ENCODE peak calls at places on chromosome 21, in nine cellular contexts. E is activated gamma-delta T cell, I is natural killer cell, N is GM10248, H is AG10803, K is K562, O is cardiac muscle cell, Z is small intestine, F is NCI-H2171 treated with DMSO at 0.1 percent for 48 hours. W is an unnamed sample.

GRCh38 chr21:31132574-31133242 is 94.4 kb upstream of the KRTAP19-8 start:
- DNase-seq in Z (peak), H (peak), O (no peak), E (no peak), N (no peak), F (no peak), K (no peak), I (no peak), W (no peak)

GRCh38 chr21:15801352-15801863 is 71.6 kb downstream of the USP25 start:
- DNase-seq in I (no peak), Z (no peak), O (no peak), K (no peak), F (no peak), E (no peak), N (no peak), H (no peak), W (no peak)

GRCh38 chr21:43591468-43592050 is 67.7 kb downstream of the HSF2BP start:
- DNase-seq in Z (no peak), H (no peak), O (no peak), K (peak), N (no peak), I (no peak), E (no peak), F (no peak), W (no peak)

GRCh38 chr21:41752231-41752681 is 14.6 kb downstream of the RIPK4 start:
- DNase-seq in K (peak), Z (no peak), O (no peak), I (no peak), N (no peak), F (no peak), H (peak), E (no peak), W (no peak)

GRCh38 chr21:44443291-44443890 is 11.9 kb upstream of the LRRC3 start:
- DNase-seq in N (no peak), Z (no peak), I (no peak), F (no peak), E (no peak), K (no peak), O (no peak), H (no peak), W (no peak)

GRCh38 chr21:42220138-42220701 is 1.3 kb downstream of the ABCG1 start:
- DNase-seq in O (peak), N (peak), F (peak), I (peak), E (peak), H (peak), Z (peak), K (peak), W (peak)

GRCh38 chr21:26169061-26169610 is 1.4 kb downstream of the APP start:
- DNase-seq in N (peak), H (peak), I (no peak), O (peak), E (no peak), Z (peak), K (no peak), F (peak), W (peak)

GRCh38 chr21:34648739-34649297 is 20.0 kb upstream of the CLIC6 start:
- DNase-seq in H (no peak), I (no peak), Z (no peak), K (no peak), E (no peak), O (no peak), N (no peak), F (no peak), W (no peak)

GRCh38 chr21:46650476-46651098 is 15.1 kb downstream of the PRMT2 start:
- DNase-seq in E (no peak), H (no peak), I (no peak), O (no peak), F (no peak), Z (no peak), N (no peak), K (no peak), W (no peak)

GRCh38 chr21:34809822-34810221 is 141.0 kb downstream of the CLIC6 start:
- DNase-seq in I (no peak), H (no peak), E (no peak), N (no peak), O (no peak), Z (no peak), F (no peak), K (no peak), W (no peak)

GRCh38 chr21:33865176-33865575 is 50.4 kb downstream of the ATP5PO start:
- DNase-seq in Z (no peak), N (no peak), F (no peak), H (no peak), O (no peak), E (no peak), K (no peak), I (no peak), W (no peak)

GRCh38 chr21:44783023-44783696 is 18.5 kb downstream of the UBE2G2 start:
- DNase-seq in H (no peak), N (no peak), F (no peak), E (no peak), I (no peak), K (no peak), O (no peak), Z (no peak), W (no peak)